ENCODE peak calls at places on chromosomes 3 and 15, in nine cellular contexts. One of them, this sample, is unnamed.

GRCh38 chr15:101004986-101005747 is 86.0 kb downstream of the LRRK1 start:
- DNase-seq in GM12865: no peak
- DNase-seq in IMR-90: no peak
- DNase-seq in transverse colon: peak
- DNase-seq in bronchial epithelial cell: no peak
- DNase-seq in left lung: no peak
- DNase-seq in heart right ventricle: no peak
- DNase-seq in BE2C: no peak
- DNase-seq in OCI-LY7: no peak
- DNase-seq in this sample: no peak

GRCh38 chr3:149120051-149120972 is 9.1 kb upstream of the HPS3 start:
- DNase-seq in BE2C: no peak
- DNase-seq in OCI-LY7: peak
- DNase-seq in GM12865: peak
- DNase-seq in IMR-90: peak
- DNase-seq in bronchial epithelial cell: peak
- DNase-seq in transverse colon: no peak
- DNase-seq in left lung: no peak
- DNase-seq in heart right ventricle: peak
- DNase-seq in this sample: no peak

GRCh38 chr3:170301404-170301803 is 56.1 kb upstream of the SKIL start:
- DNase-seq in bronchial epithelial cell: peak
- DNase-seq in OCI-LY7: peak
- DNase-seq in transverse colon: no peak
- DNase-seq in left lung: no peak
- DNase-seq in heart right ventricle: no peak
- DNase-seq in IMR-90: peak
- DNase-seq in GM12865: no peak
- DNase-seq in BE2C: no peak
- DNase-seq in this sample: no peak

GRCh38 chr15:83582386-83582785 is 71.5 kb upstream of the ADAMTSL3 start:
- DNase-seq in BE2C: no peak
- DNase-seq in IMR-90: peak
- DNase-seq in heart right ventricle: no peak
- DNase-seq in left lung: no peak
- DNase-seq in bronchial epithelial cell: peak
- DNase-seq in GM12865: no peak
- DNase-seq in transverse colon: no peak
- DNase-seq in OCI-LY7: no peak
- DNase-seq in this sample: no peak

GRCh38 chr15:72554471-72555425 is 80.6 kb downstream of the ARIH1 start:
- DNase-seq in OCI-LY7: no peak
- DNase-seq in IMR-90: peak
- DNase-seq in transverse colon: no peak
- DNase-seq in left lung: no peak
- DNase-seq in BE2C: no peak
- DNase-seq in GM12865: peak
- DNase-seq in heart right ventricle: no peak
- DNase-seq in bronchial epithelial cell: peak
- DNase-seq in this sample: peak

GRCh38 chr3:54994026-54994626 is 66.3 kb upstream of the LRTM1 start:
- DNase-seq in bronchial epithelial cell: no peak
- DNase-seq in left lung: no peak
- DNase-seq in GM12865: no peak
- DNase-seq in BE2C: no peak
- DNase-seq in OCI-LY7: no peak
- DNase-seq in heart right ventricle: no peak
- DNase-seq in transverse colon: no peak
- DNase-seq in IMR-90: no peak
- DNase-seq in this sample: no peak

GRCh38 chr15:36004891-36005508 is 459.0 kb upstream of the DPH6 start:
- DNase-seq in BE2C: no peak
- DNase-seq in left lung: no peak
- DNase-seq in OCI-LY7: no peak
- DNase-seq in IMR-90: no peak
- DNase-seq in GM12865: no peak
- DNase-seq in bronchial epithelial cell: no peak
- DNase-seq in heart right ventricle: no peak
- DNase-seq in transverse colon: no peak
- DNase-seq in this sample: no peak

GRCh38 chr15:100878601-100879000 is 1.0 kb upstream of the ALDH1A3 start:
- DNase-seq in GM12865: no peak
- DNase-seq in transverse colon: no peak
- DNase-seq in left lung: no peak
- DNase-seq in BE2C: no peak
- DNase-seq in bronchial epithelial cell: no peak
- DNase-seq in IMR-90: no peak
- DNase-seq in OCI-LY7: no peak
- DNase-seq in heart right ventricle: no peak
- DNase-seq in this sample: no peak

GRCh38 chr3:78633626-78634025 is 1134.2 kb downstream of the ROBO1 start:
- DNase-seq in OCI-LY7: no peak
- DNase-seq in left lung: no peak
- DNase-seq in bronchial epithelial cell: peak
- DNase-seq in IMR-90: peak
- DNase-seq in transverse colon: no peak
- DNase-seq in heart right ventricle: no peak
- DNase-seq in BE2C: no peak
- DNase-seq in GM12865: peak
- DNase-seq in this sample: no peak

GRCh38 chr15:43414196-43414595 is 43.3 kb downstream of the TUBGCP4 start:
- DNase-seq in bronchial epithelial cell: no peak
- DNase-seq in transverse colon: no peak
- DNase-seq in OCI-LY7: no peak
- DNase-seq in BE2C: no peak
- DNase-seq in heart right ventricle: no peak
- DNase-seq in IMR-90: no peak
- DNase-seq in GM12865: no peak
- DNase-seq in left lung: no peak
- DNase-seq in this sample: no peak

GRCh38 chr15:74200394-74200793 is 2.2 kb downstream of the STRA6 start:
- DNase-seq in heart right ventricle: peak
- DNase-seq in BE2C: peak
- DNase-seq in GM12865: peak
- DNase-seq in OCI-LY7: no peak
- DNase-seq in left lung: no peak
- DNase-seq in transverse colon: peak
- DNase-seq in IMR-90: peak
- DNase-seq in bronchial epithelial cell: peak
- DNase-seq in this sample: no peak

GRCh38 chr15:23648920-23649515 is 1.4 kb upstream of the MAGEL2 start:
- DNase-seq in IMR-90: no peak
- DNase-seq in left lung: no peak
- DNase-seq in GM12865: no peak
- DNase-seq in BE2C: peak
- DNase-seq in bronchial epithelial cell: no peak
- DNase-seq in OCI-LY7: peak
- DNase-seq in heart right ventricle: no peak
- DNase-seq in transverse colon: peak
- DNase-seq in this sample: peak

GRCh38 chr3:168647582-168647981 is 551.9 kb upstream of the GOLIM4 start:
- DNase-seq in OCI-LY7: no peak
- DNase-seq in transverse colon: no peak
- DNase-seq in heart right ventricle: no peak
- DNase-seq in bronchial epithelial cell: peak
- DNase-seq in BE2C: no peak
- DNase-seq in left lung: no peak
- DNase-seq in IMR-90: peak
- DNase-seq in GM12865: no peak
- DNase-seq in this sample: no peak

GRCh38 chr15:99967841-99968371 is 234.7 kb upstream of the LYSMD4 start:
- DNase-seq in GM12865: no peak
- DNase-seq in left lung: no peak
- DNase-seq in bronchial epithelial cell: peak
- DNase-seq in OCI-LY7: no peak
- DNase-seq in transverse colon: no peak
- DNase-seq in IMR-90: no peak
- DNase-seq in heart right ventricle: no peak
- DNase-seq in BE2C: peak
- DNase-seq in this sample: no peak

GRCh38 chr15:27589260-27589659 is 509.9 kb downstream of the OCA2 start:
- DNase-seq in heart right ventricle: no peak
- DNase-seq in left lung: no peak
- DNase-seq in transverse colon: no peak
- DNase-seq in OCI-LY7: no peak
- DNase-seq in bronchial epithelial cell: no peak
- DNase-seq in IMR-90: no peak
- DNase-seq in BE2C: no peak
- DNase-seq in GM12865: peak
- DNase-seq in this sample: no peak

GRCh38 chr3:190807719-190808375 is 54.6 kb downstream of the GMNC start:
- DNase-seq in left lung: no peak
- DNase-seq in bronchial epithelial cell: peak
- DNase-seq in GM12865: no peak
- DNase-seq in OCI-LY7: no peak
- DNase-seq in transverse colon: no peak
- DNase-seq in BE2C: no peak
- DNase-seq in heart right ventricle: peak
- DNase-seq in IMR-90: no peak
- DNase-seq in this sample: no peak

GRCh38 chr3:190809351-190809750 is 53.1 kb downstream of the GMNC start:
- DNase-seq in BE2C: no peak
- DNase-seq in transverse colon: no peak
- DNase-seq in bronchial epithelial cell: peak
- DNase-seq in IMR-90: no peak
- DNase-seq in GM12865: no peak
- DNase-seq in left lung: no peak
- DNase-seq in heart right ventricle: no peak
- DNase-seq in OCI-LY7: no peak
- DNase-seq in this sample: no peak

GRCh38 chr3:190810957-190811356 is 51.5 kb downstream of the GMNC start:
- DNase-seq in heart right ventricle: no peak
- DNase-seq in BE2C: no peak
- DNase-seq in bronchial epithelial cell: peak
- DNase-seq in IMR-90: no peak
- DNase-seq in OCI-LY7: no peak
- DNase-seq in left lung: no peak
- DNase-seq in transverse colon: no peak
- DNase-seq in GM12865: no peak
- DNase-seq in this sample: no peak

GRCh38 chr3:190811775-190812480 is 50.6 kb downstream of the GMNC start:
- DNase-seq in left lung: no peak
- DNase-seq in IMR-90: peak
- DNase-seq in BE2C: peak
- DNase-seq in OCI-LY7: peak
- DNase-seq in bronchial epithelial cell: peak
- DNase-seq in transverse colon: no peak
- DNase-seq in GM12865: peak
- DNase-seq in heart right ventricle: peak
- DNase-seq in this sample: peak
- TF ChIP-seq CTCF in left lung: peak
- TF ChIP-seq CTCF in IMR-90: peak
- TF ChIP-seq CTCF in BE2C: peak
- TF ChIP-seq CTCF in OCI-LY7: peak
- TF ChIP-seq CTCF in bronchial epithelial cell: peak
- TF ChIP-seq CTCF in transverse colon: peak
- TF ChIP-seq CTCF in GM12865: peak
- TF ChIP-seq CTCF in heart right ventricle: peak
- TF ChIP-seq CTCF in this sample: peak

GRCh38 chr15:46170326-46170725 is 535.5 kb downstream of the SQOR start:
- DNase-seq in IMR-90: no peak
- DNase-seq in heart right ventricle: no peak
- DNase-seq in OCI-LY7: no peak
- DNase-seq in bronchial epithelial cell: no peak
- DNase-seq in transverse colon: no peak
- DNase-seq in GM12865: no peak
- DNase-seq in left lung: no peak
- DNase-seq in BE2C: no peak
- DNase-seq in this sample: no peak

DNA sequence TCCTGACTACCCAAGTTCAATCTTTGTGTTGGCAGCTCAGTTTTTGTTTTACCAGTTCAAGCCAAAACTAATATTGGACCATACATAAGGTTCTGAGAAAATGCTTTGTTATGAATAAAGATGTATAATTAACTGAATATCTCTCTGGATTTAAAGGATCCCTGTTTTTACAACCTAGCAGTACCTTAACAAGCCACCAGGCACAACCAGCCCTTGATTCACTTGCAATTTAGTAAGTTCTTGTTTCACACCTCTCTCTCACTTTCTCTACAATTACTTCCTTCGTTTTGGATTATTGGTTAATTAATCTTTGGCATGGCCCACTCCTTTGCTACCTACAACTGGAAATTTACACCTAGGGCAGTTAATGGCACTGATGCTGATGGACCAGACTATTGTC is 531.9 kb downstream of the SQOR start:
- DNase-seq in BE2C: no peak
- DNase-seq in OCI-LY7: no peak
- DNase-seq in heart right ventricle: no peak
- DNase-seq in bronchial epithelial cell: no peak
- DNase-seq in IMR-90: no peak
- DNase-seq in transverse colon: no peak
- DNase-seq in GM12865: no peak
- DNase-seq in left lung: no peak
- DNase-seq in this sample: no peak
- TF ChIP-seq CTCF in BE2C: peak
- TF ChIP-seq CTCF in OCI-LY7: no peak
- TF ChIP-seq CTCF in heart right ventricle: no peak
- TF ChIP-seq CTCF in bronchial epithelial cell: no peak
- TF ChIP-seq CTCF in IMR-90: no peak
- TF ChIP-seq CTCF in transverse colon: no peak
- TF ChIP-seq CTCF in GM12865: no peak
- TF ChIP-seq CTCF in left lung: no peak
- TF ChIP-seq CTCF in this sample: no peak

DNA sequence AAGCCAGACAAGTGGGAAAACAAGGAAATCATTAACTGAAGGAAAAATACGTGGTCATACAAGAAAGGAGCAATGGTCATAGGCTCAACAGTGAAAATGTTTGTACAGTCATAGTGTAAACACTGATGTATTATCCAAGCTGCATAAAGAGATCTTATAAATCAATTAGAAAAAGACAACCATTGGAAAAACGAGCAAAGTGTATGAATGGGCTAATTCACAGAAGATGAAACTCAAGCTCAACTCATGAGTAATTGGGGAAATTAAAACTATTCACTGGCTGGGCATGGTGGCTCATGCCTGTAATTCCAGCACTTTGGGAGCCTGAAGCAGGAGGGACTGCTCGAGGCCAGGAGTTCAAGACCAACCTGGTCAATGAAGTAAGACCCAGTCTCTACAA is 6.4 kb upstream of the IGF2BP2 start:
- DNase-seq in bronchial epithelial cell: no peak
- DNase-seq in left lung: no peak
- DNase-seq in transverse colon: no peak
- DNase-seq in IMR-90: no peak
- DNase-seq in OCI-LY7: no peak
- DNase-seq in GM12865: no peak
- DNase-seq in BE2C: no peak
- DNase-seq in heart right ventricle: no peak
- DNase-seq in this sample: no peak
- TF ChIP-seq CTCF in bronchial epithelial cell: no peak
- TF ChIP-seq CTCF in left lung: no peak
- TF ChIP-seq CTCF in transverse colon: no peak
- TF ChIP-seq CTCF in IMR-90: no peak
- TF ChIP-seq CTCF in OCI-LY7: no peak
- TF ChIP-seq CTCF in GM12865: no peak
- TF ChIP-seq CTCF in BE2C: no peak
- TF ChIP-seq CTCF in heart right ventricle: no peak
- TF ChIP-seq CTCF in this sample: no peak

DNA sequence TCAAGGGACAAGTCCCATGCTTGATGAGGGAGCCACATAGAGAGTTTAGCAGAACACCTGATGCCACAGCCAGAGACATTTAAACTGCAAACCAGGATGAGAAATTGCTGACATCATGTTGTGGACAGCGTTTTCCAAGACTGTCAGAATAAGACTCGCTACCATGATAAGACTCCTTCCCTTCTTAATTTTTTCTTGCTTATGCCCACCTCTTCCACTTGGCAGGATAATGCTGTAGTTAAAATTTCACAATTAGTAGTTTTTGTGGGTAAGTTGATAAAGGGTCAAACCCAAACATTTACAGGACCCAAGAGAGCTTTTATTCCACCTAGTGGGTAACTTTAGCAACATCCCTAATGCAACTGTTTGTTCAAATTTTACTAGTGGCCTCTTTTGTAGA is 3.0 kb upstream of the PIAS1 start:
- DNase-seq in GM12865: peak
- DNase-seq in left lung: no peak
- DNase-seq in OCI-LY7: no peak
- DNase-seq in transverse colon: no peak
- DNase-seq in heart right ventricle: no peak
- DNase-seq in IMR-90: no peak
- DNase-seq in BE2C: no peak
- DNase-seq in bronchial epithelial cell: no peak
- DNase-seq in this sample: no peak
- TF ChIP-seq CTCF in GM12865: no peak
- TF ChIP-seq CTCF in left lung: no peak
- TF ChIP-seq CTCF in OCI-LY7: peak
- TF ChIP-seq CTCF in transverse colon: no peak
- TF ChIP-seq CTCF in heart right ventricle: no peak
- TF ChIP-seq CTCF in IMR-90: no peak
- TF ChIP-seq CTCF in BE2C: peak
- TF ChIP-seq CTCF in bronchial epithelial cell: no peak
- TF ChIP-seq CTCF in this sample: no peak

This sample was measured in activated CD8-positive, alpha-beta T cell treated with anti-CD3 and anti-CD28 coated beads for 36 hours.